ENCODE peak calls at places on chromosomes 6 and 20, in ten cellular contexts. One of them, this sample, is unnamed.
A peak's percentile ranks its signal among the peaks of the same experiment; 100 is the strongest.

GRCh38 chr6:31575335-31575901 is at the start of gene TNF:
- DNase-seq in RWPE1: no peak
- DNase-seq in activated CD4-positive, alpha-beta T cell treated with anti-CD3 and anti-CD28 coated beads for 24 hours: peak; percentile 84
- DNase-seq in fibroblast of lung: no peak
- DNase-seq in endothelial cell: no peak
- DNase-seq in OCI-M1: no peak
- DNase-seq in T-helper 2 cell: peak; percentile 70
- DNase-seq in NCI-H69: peak; percentile 57
- DNase-seq in activated CD8-positive, alpha-beta memory T cell treated with anti-CD3 and anti-CD28 coated beads, Interleukin-2, amount 50 U/mL, for 4 hours: peak; percentile 64
- DNase-seq in left colon: peak; percentile 57
- DNase-seq in this sample: no peak

GRCh38 chr6:33490198-33490597 is 35.8 kb downstream of the ZBTB9 start:
- DNase-seq in RWPE1: peak; percentile 8
- DNase-seq in activated CD4-positive, alpha-beta T cell treated with anti-CD3 and anti-CD28 coated beads for 24 hours: no peak
- DNase-seq in fibroblast of lung: no peak
- DNase-seq in endothelial cell: no peak
- DNase-seq in OCI-M1: peak; percentile 33
- DNase-seq in T-helper 2 cell: no peak
- DNase-seq in NCI-H69: peak; percentile 11
- DNase-seq in activated CD8-positive, alpha-beta memory T cell treated with anti-CD3 and anti-CD28 coated beads, Interleukin-2, amount 50 U/mL, for 4 hours: no peak
- DNase-seq in left colon: no peak
- DNase-seq in this sample: no peak

GRCh38 chr6:151738267-151738666 is 69.2 kb upstream of the ESR1 start:
- DNase-seq in RWPE1: no peak
- DNase-seq in activated CD4-positive, alpha-beta T cell treated with anti-CD3 and anti-CD28 coated beads for 24 hours: no peak
- DNase-seq in fibroblast of lung: no peak
- DNase-seq in endothelial cell: no peak
- DNase-seq in OCI-M1: no peak
- DNase-seq in T-helper 2 cell: no peak
- DNase-seq in NCI-H69: no peak
- DNase-seq in activated CD8-positive, alpha-beta memory T cell treated with anti-CD3 and anti-CD28 coated beads, Interleukin-2, amount 50 U/mL, for 4 hours: no peak
- DNase-seq in left colon: no peak
- DNase-seq in this sample: no peak

GRCh38 chr6:101539510-101540245 is 146.2 kb downstream of the GRIK2 start:
- DNase-seq in RWPE1: peak; percentile 26
- DNase-seq in activated CD4-positive, alpha-beta T cell treated with anti-CD3 and anti-CD28 coated beads for 24 hours: no peak
- DNase-seq in fibroblast of lung: peak; percentile 25
- DNase-seq in endothelial cell: no peak
- DNase-seq in OCI-M1: no peak
- DNase-seq in T-helper 2 cell: no peak
- DNase-seq in NCI-H69: peak; percentile 33
- DNase-seq in activated CD8-positive, alpha-beta memory T cell treated with anti-CD3 and anti-CD28 coated beads, Interleukin-2, amount 50 U/mL, for 4 hours: no peak
- DNase-seq in left colon: no peak
- DNase-seq in this sample: no peak

GRCh38 chr20:2314759-2315439 is 19.1 kb downstream of the TGM3 start:
- DNase-seq in RWPE1: peak; percentile 84
- DNase-seq in activated CD4-positive, alpha-beta T cell treated with anti-CD3 and anti-CD28 coated beads for 24 hours: no peak
- DNase-seq in fibroblast of lung: peak; percentile 1
- DNase-seq in endothelial cell: no peak
- DNase-seq in OCI-M1: peak; percentile 98
- DNase-seq in T-helper 2 cell: no peak
- DNase-seq in NCI-H69: peak; percentile 97
- DNase-seq in activated CD8-positive, alpha-beta memory T cell treated with anti-CD3 and anti-CD28 coated beads, Interleukin-2, amount 50 U/mL, for 4 hours: no peak
- DNase-seq in left colon: no peak
- DNase-seq in this sample: no peak

GRCh38 chr6:80528115-80528514 is 421.6 kb downstream of the BCKDHB start:
- DNase-seq in RWPE1: no peak
- DNase-seq in activated CD4-positive, alpha-beta T cell treated with anti-CD3 and anti-CD28 coated beads for 24 hours: no peak
- DNase-seq in fibroblast of lung: no peak
- DNase-seq in endothelial cell: no peak
- DNase-seq in OCI-M1: peak; percentile 53
- DNase-seq in T-helper 2 cell: no peak
- DNase-seq in NCI-H69: peak; percentile 74
- DNase-seq in activated CD8-positive, alpha-beta memory T cell treated with anti-CD3 and anti-CD28 coated beads, Interleukin-2, amount 50 U/mL, for 4 hours: no peak
- DNase-seq in left colon: no peak
- DNase-seq in this sample: no peak

GRCh38 chr6:32685603-32686002 is 19.1 kb upstream of the HLA-DQB1 start:
- DNase-seq in RWPE1: no peak
- DNase-seq in activated CD4-positive, alpha-beta T cell treated with anti-CD3 and anti-CD28 coated beads for 24 hours: no peak
- DNase-seq in fibroblast of lung: no peak
- DNase-seq in endothelial cell: no peak
- DNase-seq in OCI-M1: peak; percentile 48
- DNase-seq in T-helper 2 cell: peak; percentile 65
- DNase-seq in NCI-H69: no peak
- DNase-seq in activated CD8-positive, alpha-beta memory T cell treated with anti-CD3 and anti-CD28 coated beads, Interleukin-2, amount 50 U/mL, for 4 hours: no peak
- DNase-seq in left colon: no peak
- DNase-seq in this sample: no peak

GRCh38 chr6:144347933-144348332 is 62.8 kb downstream of the UTRN start:
- DNase-seq in RWPE1: no peak
- DNase-seq in activated CD4-positive, alpha-beta T cell treated with anti-CD3 and anti-CD28 coated beads for 24 hours: no peak
- DNase-seq in fibroblast of lung: no peak
- DNase-seq in endothelial cell: no peak
- DNase-seq in OCI-M1: no peak
- DNase-seq in T-helper 2 cell: no peak
- DNase-seq in NCI-H69: no peak
- DNase-seq in activated CD8-positive, alpha-beta memory T cell treated with anti-CD3 and anti-CD28 coated beads, Interleukin-2, amount 50 U/mL, for 4 hours: no peak
- DNase-seq in left colon: no peak
- DNase-seq in this sample: no peak

GRCh38 chr6:33177552-33178446 is 14.5 kb downstream of the COL11A2 start:
- DNase-seq in RWPE1: no peak
- DNase-seq in activated CD4-positive, alpha-beta T cell treated with anti-CD3 and anti-CD28 coated beads for 24 hours: no peak
- DNase-seq in fibroblast of lung: no peak
- DNase-seq in endothelial cell: no peak
- DNase-seq in OCI-M1: no peak
- DNase-seq in T-helper 2 cell: no peak
- DNase-seq in NCI-H69: no peak
- DNase-seq in activated CD8-positive, alpha-beta memory T cell treated with anti-CD3 and anti-CD28 coated beads, Interleukin-2, amount 50 U/mL, for 4 hours: no peak
- DNase-seq in left colon: no peak
- DNase-seq in this sample: no peak

GRCh38 chr20:17138237-17138636 is 88.6 kb upstream of the PCSK2 start:
- DNase-seq in RWPE1: no peak
- DNase-seq in activated CD4-positive, alpha-beta T cell treated with anti-CD3 and anti-CD28 coated beads for 24 hours: no peak
- DNase-seq in fibroblast of lung: no peak
- DNase-seq in endothelial cell: no peak
- DNase-seq in OCI-M1: no peak
- DNase-seq in T-helper 2 cell: no peak
- DNase-seq in NCI-H69: no peak
- DNase-seq in activated CD8-positive, alpha-beta memory T cell treated with anti-CD3 and anti-CD28 coated beads, Interleukin-2, amount 50 U/mL, for 4 hours: no peak
- DNase-seq in left colon: no peak
- DNase-seq in this sample: no peak

GRCh38 chr20:13299401-13299800 is 78.3 kb downstream of the ISM1 start:
- DNase-seq in RWPE1: no peak
- DNase-seq in activated CD4-positive, alpha-beta T cell treated with anti-CD3 and anti-CD28 coated beads for 24 hours: no peak
- DNase-seq in fibroblast of lung: no peak
- DNase-seq in endothelial cell: no peak
- DNase-seq in OCI-M1: no peak
- DNase-seq in T-helper 2 cell: no peak
- DNase-seq in NCI-H69: no peak
- DNase-seq in activated CD8-positive, alpha-beta memory T cell treated with anti-CD3 and anti-CD28 coated beads, Interleukin-2, amount 50 U/mL, for 4 hours: no peak
- DNase-seq in left colon: no peak
- DNase-seq in this sample: no peak

GRCh38 chr6:101597711-101598110 is 204.2 kb downstream of the GRIK2 start:
- DNase-seq in RWPE1: no peak
- DNase-seq in activated CD4-positive, alpha-beta T cell treated with anti-CD3 and anti-CD28 coated beads for 24 hours: no peak
- DNase-seq in fibroblast of lung: peak; percentile 0
- DNase-seq in endothelial cell: no peak
- DNase-seq in OCI-M1: no peak
- DNase-seq in T-helper 2 cell: no peak
- DNase-seq in NCI-H69: peak; percentile 15
- DNase-seq in activated CD8-positive, alpha-beta memory T cell treated with anti-CD3 and anti-CD28 coated beads, Interleukin-2, amount 50 U/mL, for 4 hours: no peak
- DNase-seq in left colon: no peak
- DNase-seq in this sample: no peak

GRCh38 chr6:43383021-43383667 is 13.7 kb upstream of the ZNF318 start:
- DNase-seq in RWPE1: peak; percentile 11
- DNase-seq in activated CD4-positive, alpha-beta T cell treated with anti-CD3 and anti-CD28 coated beads for 24 hours: no peak
- DNase-seq in fibroblast of lung: peak; percentile 58
- DNase-seq in endothelial cell: no peak
- DNase-seq in OCI-M1: no peak
- DNase-seq in T-helper 2 cell: no peak
- DNase-seq in NCI-H69: no peak
- DNase-seq in activated CD8-positive, alpha-beta memory T cell treated with anti-CD3 and anti-CD28 coated beads, Interleukin-2, amount 50 U/mL, for 4 hours: no peak
- DNase-seq in left colon: no peak
- DNase-seq in this sample: no peak

GRCh38 chr20:52076164-52076563 is 115.4 kb downstream of the ZFP64 start:
- DNase-seq in RWPE1: no peak
- DNase-seq in activated CD4-positive, alpha-beta T cell treated with anti-CD3 and anti-CD28 coated beads for 24 hours: no peak
- DNase-seq in fibroblast of lung: peak; percentile 43
- DNase-seq in endothelial cell: no peak
- DNase-seq in OCI-M1: peak; percentile 12
- DNase-seq in T-helper 2 cell: no peak
- DNase-seq in NCI-H69: peak; percentile 44
- DNase-seq in activated CD8-positive, alpha-beta memory T cell treated with anti-CD3 and anti-CD28 coated beads, Interleukin-2, amount 50 U/mL, for 4 hours: no peak
- DNase-seq in left colon: no peak
- DNase-seq in this sample: no peak

GRCh38 chr20:24698706-24699206 is 229.3 kb downstream of the SYNDIG1 start:
- DNase-seq in RWPE1: peak; percentile 21
- DNase-seq in activated CD4-positive, alpha-beta T cell treated with anti-CD3 and anti-CD28 coated beads for 24 hours: no peak
- DNase-seq in fibroblast of lung: no peak
- DNase-seq in endothelial cell: no peak
- DNase-seq in OCI-M1: no peak
- DNase-seq in T-helper 2 cell: no peak
- DNase-seq in NCI-H69: no peak
- DNase-seq in activated CD8-positive, alpha-beta memory T cell treated with anti-CD3 and anti-CD28 coated beads, Interleukin-2, amount 50 U/mL, for 4 hours: no peak
- DNase-seq in left colon: no peak
- DNase-seq in this sample: no peak

GRCh38 chr20:3729811-3730550 is 2.5 kb upstream of the HSPA12B start:
- DNase-seq in RWPE1: no peak
- DNase-seq in activated CD4-positive, alpha-beta T cell treated with anti-CD3 and anti-CD28 coated beads for 24 hours: no peak
- DNase-seq in fibroblast of lung: no peak
- DNase-seq in endothelial cell: no peak
- DNase-seq in OCI-M1: no peak
- DNase-seq in T-helper 2 cell: no peak
- DNase-seq in NCI-H69: no peak
- DNase-seq in activated CD8-positive, alpha-beta memory T cell treated with anti-CD3 and anti-CD28 coated beads, Interleukin-2, amount 50 U/mL, for 4 hours: no peak
- DNase-seq in left colon: no peak
- DNase-seq in this sample: no peak

GRCh38 chr20:63929071-63929470 is 27.1 kb downstream of the UCKL1 start:
- DNase-seq in RWPE1: no peak
- DNase-seq in activated CD4-positive, alpha-beta T cell treated with anti-CD3 and anti-CD28 coated beads for 24 hours: no peak
- DNase-seq in fibroblast of lung: no peak
- DNase-seq in endothelial cell: no peak
- DNase-seq in OCI-M1: no peak
- DNase-seq in T-helper 2 cell: no peak
- DNase-seq in NCI-H69: no peak
- DNase-seq in activated CD8-positive, alpha-beta memory T cell treated with anti-CD3 and anti-CD28 coated beads, Interleukin-2, amount 50 U/mL, for 4 hours: no peak
- DNase-seq in left colon: no peak
- DNase-seq in this sample: no peak

GRCh38 chr20:45937765-45938164 is 3.3 kb downstream of the PCIF1 start:
- DNase-seq in RWPE1: no peak
- DNase-seq in activated CD4-positive, alpha-beta T cell treated with anti-CD3 and anti-CD28 coated beads for 24 hours: no peak
- DNase-seq in fibroblast of lung: no peak
- DNase-seq in endothelial cell: no peak
- DNase-seq in OCI-M1: no peak
- DNase-seq in T-helper 2 cell: no peak
- DNase-seq in NCI-H69: no peak
- DNase-seq in activated CD8-positive, alpha-beta memory T cell treated with anti-CD3 and anti-CD28 coated beads, Interleukin-2, amount 50 U/mL, for 4 hours: no peak
- DNase-seq in left colon: no peak
- DNase-seq in this sample: no peak

GRCh38 chr6:43723737-43724295 is 36.2 kb upstream of the MRPS18A start:
- DNase-seq in RWPE1: peak; percentile 74
- DNase-seq in activated CD4-positive, alpha-beta T cell treated with anti-CD3 and anti-CD28 coated beads for 24 hours: peak; percentile 67
- DNase-seq in fibroblast of lung: peak; percentile 79
- DNase-seq in endothelial cell: peak; percentile 39
- DNase-seq in OCI-M1: peak; percentile 95
- DNase-seq in T-helper 2 cell: peak; percentile 53
- DNase-seq in NCI-H69: peak; percentile 78
- DNase-seq in activated CD8-positive, alpha-beta memory T cell treated with anti-CD3 and anti-CD28 coated beads, Interleukin-2, amount 50 U/mL, for 4 hours: peak; percentile 74
- DNase-seq in left colon: peak; percentile 90
- DNase-seq in this sample: no peak

GRCh38 chr20:39291301-39291700 is 329.2 kb downstream of the DHX35 start:
- DNase-seq in RWPE1: no peak
- DNase-seq in activated CD4-positive, alpha-beta T cell treated with anti-CD3 and anti-CD28 coated beads for 24 hours: no peak
- DNase-seq in fibroblast of lung: peak; percentile 15
- DNase-seq in endothelial cell: no peak
- DNase-seq in OCI-M1: no peak
- DNase-seq in T-helper 2 cell: no peak
- DNase-seq in NCI-H69: no peak
- DNase-seq in activated CD8-positive, alpha-beta memory T cell treated with anti-CD3 and anti-CD28 coated beads, Interleukin-2, amount 50 U/mL, for 4 hours: no peak
- DNase-seq in left colon: no peak
- DNase-seq in this sample: no peak

GRCh38 chr6:159758031-159759001 is 3.5 kb upstream of the ACAT2 start:
- DNase-seq in RWPE1: peak; percentile 19
- DNase-seq in activated CD4-positive, alpha-beta T cell treated with anti-CD3 and anti-CD28 coated beads for 24 hours: no peak
- DNase-seq in fibroblast of lung: no peak
- DNase-seq in endothelial cell: no peak
- DNase-seq in OCI-M1: no peak
- DNase-seq in T-helper 2 cell: no peak
- DNase-seq in NCI-H69: peak; percentile 30
- DNase-seq in activated CD8-positive, alpha-beta memory T cell treated with anti-CD3 and anti-CD28 coated beads, Interleukin-2, amount 50 U/mL, for 4 hours: no peak
- DNase-seq in left colon: no peak
- DNase-seq in this sample: no peak

GRCh38 chr6:53250137-53250760 is 98.5 kb downstream of the ELOVL5 start:
- DNase-seq in RWPE1: peak; percentile 9
- DNase-seq in activated CD4-positive, alpha-beta T cell treated with anti-CD3 and anti-CD28 coated beads for 24 hours: no peak
- DNase-seq in fibroblast of lung: no peak
- DNase-seq in endothelial cell: no peak
- DNase-seq in OCI-M1: no peak
- DNase-seq in T-helper 2 cell: no peak
- DNase-seq in NCI-H69: no peak
- DNase-seq in activated CD8-positive, alpha-beta memory T cell treated with anti-CD3 and anti-CD28 coated beads, Interleukin-2, amount 50 U/mL, for 4 hours: no peak
- DNase-seq in left colon: no peak
- DNase-seq in this sample: no peak

GRCh38 chr6:87244380-87244779 is 78.0 kb upstream of the SMIM8 start:
- DNase-seq in RWPE1: no peak
- DNase-seq in activated CD4-positive, alpha-beta T cell treated with anti-CD3 and anti-CD28 coated beads for 24 hours: no peak
- DNase-seq in fibroblast of lung: peak; percentile 10
- DNase-seq in endothelial cell: no peak
- DNase-seq in OCI-M1: no peak
- DNase-seq in T-helper 2 cell: no peak
- DNase-seq in NCI-H69: no peak
- DNase-seq in activated CD8-positive, alpha-beta memory T cell treated with anti-CD3 and anti-CD28 coated beads, Interleukin-2, amount 50 U/mL, for 4 hours: no peak
- DNase-seq in left colon: no peak
- DNase-seq in this sample: no peak

GRCh38 chr6:138289739-138290138 is 71.4 kb upstream of the PBOV1 start:
- DNase-seq in RWPE1: no peak
- DNase-seq in activated CD4-positive, alpha-beta T cell treated with anti-CD3 and anti-CD28 coated beads for 24 hours: no peak
- DNase-seq in fibroblast of lung: no peak
- DNase-seq in endothelial cell: peak; percentile 38
- DNase-seq in OCI-M1: peak; percentile 27
- DNase-seq in T-helper 2 cell: no peak
- DNase-seq in NCI-H69: peak; percentile 65
- DNase-seq in activated CD8-positive, alpha-beta memory T cell treated with anti-CD3 and anti-CD28 coated beads, Interleukin-2, amount 50 U/mL, for 4 hours: no peak
- DNase-seq in left colon: peak; percentile 13
- DNase-seq in this sample: no peak

GRCh38 chr20:37383229-37383989 is 37.5 kb downstream of the SRC start:
- DNase-seq in RWPE1: peak; percentile 84
- DNase-seq in activated CD4-positive, alpha-beta T cell treated with anti-CD3 and anti-CD28 coated beads for 24 hours: no peak
- DNase-seq in fibroblast of lung: peak; percentile 24
- DNase-seq in endothelial cell: no peak
- DNase-seq in OCI-M1: no peak
- DNase-seq in T-helper 2 cell: no peak
- DNase-seq in NCI-H69: no peak
- DNase-seq in activated CD8-positive, alpha-beta memory T cell treated with anti-CD3 and anti-CD28 coated beads, Interleukin-2, amount 50 U/mL, for 4 hours: peak; percentile 19
- DNase-seq in left colon: no peak
- DNase-seq in this sample: no peak

GRCh38 chr20:45948742-45949541 is 14.5 kb downstream of the PCIF1 start:
- DNase-seq in RWPE1: no peak
- DNase-seq in activated CD4-positive, alpha-beta T cell treated with anti-CD3 and anti-CD28 coated beads for 24 hours: no peak
- DNase-seq in fibroblast of lung: no peak
- DNase-seq in endothelial cell: no peak
- DNase-seq in OCI-M1: no peak
- DNase-seq in T-helper 2 cell: no peak
- DNase-seq in NCI-H69: no peak
- DNase-seq in activated CD8-positive, alpha-beta memory T cell treated with anti-CD3 and anti-CD28 coated beads, Interleukin-2, amount 50 U/mL, for 4 hours: no peak
- DNase-seq in left colon: no peak
- DNase-seq in this sample: no peak

GRCh38 chr6:122609881-122610689 is at the start of gene PKIB:
- DNase-seq in RWPE1: peak; percentile 77
- DNase-seq in activated CD4-positive, alpha-beta T cell treated with anti-CD3 and anti-CD28 coated beads for 24 hours: peak; percentile 30
- DNase-seq in fibroblast of lung: peak; percentile 67
- DNase-seq in endothelial cell: peak; percentile 81
- DNase-seq in OCI-M1: peak; percentile 91
- DNase-seq in T-helper 2 cell: no peak
- DNase-seq in NCI-H69: peak; percentile 97
- DNase-seq in activated CD8-positive, alpha-beta memory T cell treated with anti-CD3 and anti-CD28 coated beads, Interleukin-2, amount 50 U/mL, for 4 hours: peak; percentile 29
- DNase-seq in left colon: peak; percentile 87
- DNase-seq in this sample: no peak

GRCh38 chr6:157613011-157613522 is 210.0 kb upstream of the SNX9 start:
- DNase-seq in RWPE1: peak; percentile 92
- DNase-seq in activated CD4-positive, alpha-beta T cell treated with anti-CD3 and anti-CD28 coated beads for 24 hours: no peak
- DNase-seq in fibroblast of lung: peak; percentile 97
- DNase-seq in endothelial cell: no peak
- DNase-seq in OCI-M1: peak; percentile 24
- DNase-seq in T-helper 2 cell: no peak
- DNase-seq in NCI-H69: peak; percentile 30
- DNase-seq in activated CD8-positive, alpha-beta memory T cell treated with anti-CD3 and anti-CD28 coated beads, Interleukin-2, amount 50 U/mL, for 4 hours: no peak
- DNase-seq in left colon: no peak
- DNase-seq in this sample: no peak